ENCODE peak calls at places on chromosomes 2 and 18, in eight cellular contexts. N, T, L, O, M, X, A and J are unnamed samples.

GRCh38 chr2:234494361-234495075 is 2.4 kb downstream of the ARL4C start:
- DNase-seq in N (no peak), T (no peak), L (no peak), O (peak; percentile 17), M (no peak), X (peak; percentile 16), A (no peak), J (no peak)

GRCh38 chr2:148876589-148877402 is 1.8 kb downstream of the KIF5C start:
- DNase-seq in N (no peak), T (no peak), L (peak; percentile 19), O (peak; percentile 40), M (no peak), X (no peak), A (no peak), J (no peak)

GRCh38 chr2:145158051-145158586 is 638.2 kb upstream of the ZEB2 start:
- DNase-seq in N (peak; percentile 64), T (no peak), L (peak; percentile 58), O (no peak), M (no peak), X (peak; percentile 13), A (peak; percentile 57), J (peak; percentile 88)

GRCh38 chr2:37343537-37344434 is 644 bp upstream of the QPCT start:
- DNase-seq in N (no peak), T (no peak), L (no peak), O (no peak), M (no peak), X (no peak), A (no peak), J (no peak)

GRCh38 chr2:191103793-191104192 is 47.0 kb downstream of the STAT4 start:
- DNase-seq in N (no peak), T (no peak), L (no peak), O (no peak), M (no peak), X (no peak), A (no peak), J (no peak)

GRCh38 chr2:43361286-43361685 is 134.9 kb upstream of the ZFP36L2 start:
- DNase-seq in N (no peak), T (no peak), L (no peak), O (no peak), M (no peak), X (no peak), A (no peak), J (no peak)

GRCh38 chr2:66601624-66602023 is 166.7 kb downstream of the MEIS1 start:
- DNase-seq in N (no peak), T (no peak), L (no peak), O (no peak), M (no peak), X (no peak), A (no peak), J (no peak)

GRCh38 chr2:176085861-176086771 is 2.4 kb upstream of the EVX2 start:
- DNase-seq in N (no peak), T (no peak), L (no peak), O (no peak), M (no peak), X (peak; percentile 30), A (peak; percentile 58), J (no peak)

GRCh38 chr2:26721267-26722032 is 28.9 kb downstream of the KCNK3 start:
- DNase-seq in N (no peak), T (no peak), L (peak; percentile 27), O (peak; percentile 52), M (no peak), X (peak; percentile 59), A (no peak), J (no peak)

GRCh38 chr2:174764281-174765063 is at the start of gene CHRNA1:
- DNase-seq in N (no peak), T (no peak), L (no peak), O (no peak), M (no peak), X (no peak), A (no peak), J (no peak)

GRCh38 chr18:45978084-45978483 is 11.0 kb upstream of the EPG5 start:
- DNase-seq in N (no peak), T (no peak), L (no peak), O (no peak), M (no peak), X (no peak), A (no peak), J (no peak)

GRCh38 chr2:227472265-227473018 is 486 bp downstream of the AGFG1 start:
- DNase-seq in N (peak; percentile 45), T (no peak), L (peak; percentile 52), O (peak; percentile 46), M (no peak), X (peak; percentile 62), A (peak; percentile 82), J (no peak)

GRCh38 chr2:177165103-177165583 is 47.5 kb upstream of the HNRNPA3 start:
- DNase-seq in N (no peak), T (no peak), L (peak; percentile 50), O (no peak), M (peak; percentile 38), X (peak; percentile 31), A (no peak), J (no peak)

GRCh38 chr18:63588869-63589268 is 1.7 kb downstream of the SERPINB13 start:
- DNase-seq in N (no peak), T (no peak), L (no peak), O (no peak), M (no peak), X (no peak), A (no peak), J (no peak)

GRCh38 chr2:69779258-69779989 is 37.5 kb downstream of the ANXA4 start:
- DNase-seq in N (no peak), T (no peak), L (no peak), O (no peak), M (no peak), X (peak; percentile 27), A (no peak), J (no peak)

GRCh38 chr2:134884435-134884834 is 34.2 kb upstream of the CCNT2 start:
- DNase-seq in N (no peak), T (no peak), L (no peak), O (no peak), M (no peak), X (no peak), A (no peak), J (no peak)

GRCh38 chr2:108388045-108388444 is 10.3 kb downstream of the SULT1C4 start:
- DNase-seq in N (no peak), T (no peak), L (no peak), O (no peak), M (no peak), X (no peak), A (no peak), J (no peak)

GRCh38 chr2:25276569-25277465 is 64.9 kb downstream of the DNMT3A start:
- DNase-seq in N (peak; percentile 51), T (no peak), L (peak; percentile 63), O (peak; percentile 53), M (no peak), X (no peak), A (peak; percentile 81), J (no peak)
- H3K4me3 ChIP-seq in N (peak overlapping the region; percentile 62), T (no peak overlapping the region), L (peak overlapping the region; percentile 30), O (no peak overlapping the region), M (peak overlapping the region; percentile 45), X (no peak overlapping the region), A (peak overlapping the region; percentile 39), J (no peak overlapping the region)

GRCh38 chr2:46299365-46300263 is 2.4 kb downstream of the EPAS1 start:
- DNase-seq in N (peak; percentile 76), T (no peak), L (peak; percentile 66), O (peak; percentile 88), M (no peak), X (peak; percentile 70), A (peak; percentile 87), J (no peak)
- H3K27me3 ChIP-seq in N (no peaks in the 10 kb centered on the region), T (no peaks in the 10 kb centered on the region), L (no peaks in the 10 kb centered on the region), O (no peaks in the 10 kb centered on the region), M (peaks cover 5% of the 10 kb centered on the region), X (no peaks in the 10 kb centered on the region), A (no peaks in the 10 kb centered on the region), J (no peaks in the 10 kb centered on the region)

GRCh38 chr2:157628282-157628531 is 457 bp downstream of the ACVR1C start:
- DNase-seq in N (no peak), T (no peak), L (no peak), O (peak; percentile 8), M (no peak), X (no peak), A (no peak), J (no peak)

GRCh38 chr2:157628532-157629415 is at the start of gene ACVR1C:
- DNase-seq in N (peak; percentile 44), T (no peak), L (peak; percentile 57), O (peak; percentile 77), M (no peak), X (peak; percentile 58), A (peak; percentile 86), J (no peak)

GRCh38 chr2:157625311-157625710 is 3.4 kb downstream of the ACVR1C start:
- DNase-seq in N (no peak), T (no peak), L (no peak), O (no peak), M (no peak), X (no peak), A (no peak), J (no peak)

DNA sequence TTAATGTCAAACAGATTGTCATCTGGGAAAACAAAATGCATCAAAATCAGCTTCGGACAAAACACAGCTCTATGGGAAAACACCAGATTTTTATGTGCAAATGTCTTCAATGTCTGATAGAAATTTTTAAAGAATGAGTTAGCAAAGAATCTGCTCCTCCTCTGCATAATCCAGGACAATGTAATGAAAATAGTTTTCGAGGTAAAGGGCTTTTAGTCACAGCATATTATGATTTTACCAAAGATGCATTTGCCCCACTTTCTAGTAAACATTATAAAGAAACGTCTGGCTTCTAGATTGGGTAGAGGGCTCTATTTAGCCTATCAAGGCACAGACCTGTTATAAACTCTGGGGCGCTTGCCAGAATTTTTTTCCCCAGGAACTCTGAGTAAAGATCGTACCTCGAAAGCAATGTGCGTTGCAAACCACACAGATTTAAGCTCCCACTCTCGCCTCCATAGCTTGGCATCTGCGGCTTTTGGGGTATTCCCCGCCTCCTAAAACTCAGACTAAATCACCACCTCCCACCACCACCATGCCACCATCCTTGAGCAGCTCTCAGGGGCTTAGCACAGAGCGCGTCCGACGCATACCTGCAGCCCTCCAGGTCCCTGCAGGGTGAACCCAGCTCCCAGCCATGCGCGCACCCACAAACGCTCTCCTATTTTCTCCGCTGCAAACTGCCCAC is 926 bp downstream of the ACVR1C start:
- DNase-seq in N (no peak), T (no peak), L (peak; percentile 24), O (peak; percentile 36), M (no peak), X (peak; percentile 4), A (no peak), J (no peak)
- H3K4me3 ChIP-seq in N (peak overlapping the region; percentile 73), T (peak overlapping the region; percentile 36), L (peak overlapping the region; percentile 48), O (no peak overlapping the region), M (no peak overlapping the region), X (peak overlapping the region; percentile 61), A (peak overlapping the region; percentile 56), J (no peak overlapping the region)

GRCh38 chr2:241540766-241541561 is 17.6 kb upstream of the BOK start:
- DNase-seq in N (peak; percentile 46), T (no peak), L (peak; percentile 68), O (peak; percentile 43), M (no peak), X (peak; percentile 85), A (peak; percentile 88), J (no peak)

GRCh38 chr2:241542278-241542605 is 16.3 kb upstream of the BOK start:
- DNase-seq in N (no peak), T (no peak), L (no peak), O (peak; percentile 87), M (no peak), X (no peak), A (peak; percentile 85), J (no peak)

GRCh38 chr2:241539616-241540374 is 18.8 kb upstream of the BOK start:
- DNase-seq in N (no peak), T (no peak), L (no peak), O (no peak), M (no peak), X (no peak), A (no peak), J (no peak)

GRCh38 chr2:241540391-241540765 is 18.2 kb upstream of the BOK start:
- DNase-seq in N (no peak), T (no peak), L (no peak), O (peak; percentile 73), M (no peak), X (peak; percentile 50), A (peak; percentile 84), J (no peak)

GRCh38 chr2:241541564-241542277 is 16.8 kb upstream of the BOK start:
- DNase-seq in N (no peak), T (no peak), L (no peak), O (no peak), M (no peak), X (no peak), A (no peak), J (no peak)
- H3K27me3 ChIP-seq in N (peaks cover 37% of the 10 kb centered on the region), T (no peaks in the 10 kb centered on the region), L (no peaks in the 10 kb centered on the region), O (no peaks in the 10 kb centered on the region), M (no peaks in the 10 kb centered on the region), X (no peaks in the 10 kb centered on the region), A (no peaks in the 10 kb centered on the region), J (peaks cover 5% of the 10 kb centered on the region)